ENCODE peak calls at places on chromosomes 3 and 15, in five cellular contexts. P, U, B, C and M are unnamed samples.

GRCh38 chr3:42749753-42750231 is 23.3 kb downstream of the CCDC13 start:
- DNase-seq in P (no peak), C (no peak), B (no peak), U (no peak), M (no peak)

GRCh38 chr15:61598655-61599054 is 369.6 kb upstream of the RORA start:
- DNase-seq in C (no peak), P (no peak), B (peak), U (no peak), M (no peak)

GRCh38 chr15:34241376-34242350 is 16.8 kb downstream of the EMC4 start:
- DNase-seq in C (peak), P (no peak), B (peak), U (no peak), M (peak)

GRCh38 chr3:10189557-10190374 is 25.0 kb downstream of the IRAK2 start:
- DNase-seq in B (peak), C (no peak), U (peak), P (no peak), M (no peak)

GRCh38 chr3:49199244-49199899 is 28.0 kb downstream of the KLHDC8B start:
- DNase-seq in B (peak), P (no peak), U (peak), C (peak), M (peak)

GRCh38 chr15:66105286-66105984 is 148.1 kb downstream of the MEGF11 start:
- DNase-seq in C (no peak), B (no peak), P (no peak), U (no peak), M (no peak)

GRCh38 chr15:72168131-72168825 is 29.3 kb downstream of the GRAMD2A start:
- DNase-seq in B (no peak), C (peak), U (no peak), P (no peak), M (no peak)

GRCh38 chr3:45097296-45097883 is 48.8 kb downstream of the CDCP1 start:
- DNase-seq in U (no peak), P (no peak), C (no peak), B (no peak), M (no peak)

GRCh38 chr15:89669309-89669865 is 9.8 kb downstream of the PLIN1 start:
- DNase-seq in B (no peak), C (no peak), U (no peak), P (no peak), M (no peak)

GRCh38 chr15:77024273-77025065 is 29.5 kb downstream of the PSTPIP1 start:
- DNase-seq in B (peak), U (peak), C (peak), P (peak), M (no peak)

GRCh38 chr3:134449277-134449676 is 36.5 kb downstream of the ANAPC13 start:
- DNase-seq in U (peak), C (peak), B (peak), P (no peak), M (no peak)

GRCh38 chr15:31901501-31901900 is 128.8 kb upstream of the CHRNA7 start:
- DNase-seq in P (no peak), C (no peak), B (no peak), U (no peak), M (no peak)

GRCh38 chr3:188562163-188562562 is 408.2 kb downstream of the LPP start:
- DNase-seq in C (no peak), P (no peak), B (no peak), U (no peak), M (no peak)

GRCh38 chr3:197372076-197372661 is 73.8 kb upstream of the DLG1 start:
- DNase-seq in B (no peak), P (peak), C (no peak), U (no peak), M (no peak)